ENCODE peak calls at places on chromosome 3, in six cellular contexts. R is NCI-H69, D is MV-4-11, A is fibroblast of pulmonary artery, P is Kasumi-1, O is GM12878. B is an unnamed sample.
A peak's percentile ranks its signal among the peaks of the same experiment; 100 is the strongest.

GRCh38 chr3:73801444-73801843 is 176.7 kb upstream of the PDZRN3 start:
- DNase-seq in R (no peak), A (no peak), O (no peak), P (no peak), D (no peak), B (no peak)

GRCh38 chr3:124858275-124858674 is 28.9 kb downstream of the ITGB5 start:
- DNase-seq in D (no peak), A (peak; percentile 76), R (no peak), O (no peak), P (no peak), B (no peak)

GRCh38 chr3:25678581-25678980 is 13.9 kb upstream of the TOP2B start:
- DNase-seq in P (no peak), A (no peak), D (no peak), R (peak; percentile 39), O (no peak), B (no peak)

GRCh38 chr3:102536479-102536878 is 101.7 kb downstream of the ZPLD1 start:
- DNase-seq in P (peak; percentile 66), O (no peak), R (peak; percentile 70), A (peak; percentile 63), D (peak; percentile 49), B (no peak)

GRCh38 chr3:42790714-42791229 is 13.5 kb downstream of the HIGD1A start:
- DNase-seq in D (no peak), P (no peak), O (no peak), R (peak; percentile 76), A (no peak), B (no peak)

GRCh38 chr3:45078910-45079522 is 52.9 kb downstream of the CLEC3B start:
- DNase-seq in P (no peak), D (peak; percentile 26), O (no peak), A (peak; percentile 73), R (no peak), B (no peak)

GRCh38 chr3:46675426-46675825 is 18.1 kb downstream of the ALS2CL start:
- DNase-seq in D (no peak), R (no peak), O (no peak), P (no peak), A (no peak), B (no peak)

GRCh38 chr3:152444029-152444641 is 175.4 kb downstream of the MBNL1 start:
- DNase-seq in D (peak; percentile 7), P (peak; percentile 75), A (peak; percentile 82), O (peak; percentile 33), R (peak; percentile 45), B (no peak)

GRCh38 chr3:11445883-11446282 is 173.7 kb downstream of the ATG7 start:
- DNase-seq in P (no peak), R (no peak), A (peak; percentile 38), O (no peak), D (no peak), B (no peak)

GRCh38 chr3:112671930-112672715 is 31.2 kb upstream of the CCDC80 start:
- DNase-seq in R (no peak), D (peak; percentile 54), P (no peak), O (no peak), A (peak; percentile 97), B (no peak)

GRCh38 chr3:115792206-115792955 is 169.1 kb downstream of the GAP43 start:
- DNase-seq in O (no peak), D (no peak), A (no peak), R (no peak), P (no peak), B (no peak)

GRCh38 chr3:171813897-171814460 is 3.7 kb upstream of the PLD1 start:
- DNase-seq in D (peak; percentile 100), O (peak; percentile 83), P (peak; percentile 98), A (peak; percentile 68), R (no peak), B (no peak)

GRCh38 chr3:93979850-93980677 is at the start of gene ARL13B:
- DNase-seq in P (peak; percentile 98), O (peak; percentile 90), D (peak; percentile 99), A (peak; percentile 99), R (peak; percentile 97), B (peak; percentile 95)

GRCh38 chr3:20798666-20799065 is 612.7 kb upstream of the SGO1 start:
- DNase-seq in R (no peak), A (no peak), P (no peak), O (no peak), D (no peak), B (no peak)

GRCh38 chr3:197432407-197433127 is 123.2 kb downstream of the BDH1 start:
- DNase-seq in P (no peak), D (no peak), R (no peak), A (peak; percentile 38), O (no peak), B (no peak)

GRCh38 chr3:169701457-169701856 is 37.9 kb upstream of the MECOM start:
- DNase-seq in P (no peak), A (peak; percentile 35), R (no peak), D (no peak), O (no peak), B (no peak)

GRCh38 chr3:144585408-144585807 is 613.8 kb downstream of the DIPK2A start:
- DNase-seq in P (no peak), A (no peak), O (peak; percentile 1), R (no peak), D (no peak), B (no peak)

GRCh38 chr3:56890448-56891083 is 88.8 kb upstream of the ARHGEF3 start:
- DNase-seq in O (no peak), R (no peak), D (no peak), A (no peak), P (no peak), B (no peak)

GRCh38 chr3:56782900-56783299 is 18.8 kb downstream of the ARHGEF3 start:
- DNase-seq in D (no peak), A (no peak), R (peak; percentile 29), O (no peak), P (no peak), B (no peak)

GRCh38 chr3:32856901-32857507 is 39.2 kb downstream of the TRIM71 start:
- DNase-seq in D (no peak), A (no peak), R (no peak), O (no peak), P (no peak), B (no peak)

GRCh38 chr3:40971191-40972168 is 227.8 kb upstream of the CTNNB1 start:
- DNase-seq in R (no peak), D (peak; percentile 100), O (peak; percentile 93), P (peak; percentile 83), A (peak; percentile 99), B (peak; percentile 68)